ENCODE peak calls at places on chromosomes 11 and 22, in ten cellular contexts. K is foreskin fibroblast, Z is cardiac muscle cell, P is fibroblast of lung, G is stomach, U is GM06990, F is A549, I is mucosa of descending colon, R is BJ, M is AG09309. L is an unnamed sample.

GRCh38 chr11:46541593-46542371 is 52.0 kb downstream of the AMBRA1 start:
- DNase-seq in Z (no peak), I (peak; percentile 85), M (no peak), U (no peak), G (peak; percentile 95), K (no peak), F (peak; percentile 42), P (no peak), R (no peak), L (no peak)

GRCh38 chr22:29912605-29913398 is 29.8 kb downstream of the MTMR3 start:
- DNase-seq in U (no peak), P (peak; percentile 97), F (peak; percentile 24), R (peak; percentile 26), Z (no peak), M (peak; percentile 82), G (no peak), I (no peak), K (peak; percentile 76), L (peak; percentile 84)

GRCh38 chr22:25746012-25746373 is 4.0 kb downstream of the MYO18B start:
- DNase-seq in U (no peak), M (peak; percentile 42), R (no peak), F (no peak), P (peak; percentile 76), I (no peak), Z (no peak), G (no peak), K (peak; percentile 47), L (no peak)

GRCh38 chr11:1326435-1327063 is 17.1 kb upstream of the TOLLIP start:
- DNase-seq in M (no peak), U (no peak), R (no peak), G (no peak), F (no peak), Z (no peak), P (no peak), I (no peak), K (peak; percentile 62), L (no peak)

GRCh38 chr22:48886604-48887393 is 940.9 kb downstream of the BRD1 start:
- DNase-seq in P (no peak), M (no peak), G (no peak), R (no peak), F (no peak), K (no peak), Z (no peak), I (no peak), U (no peak), L (no peak)

GRCh38 chr11:57321996-57322880 is 2.5 kb downstream of the TNKS1BP1 start:
- DNase-seq in I (peak; percentile 86), F (peak; percentile 95), K (peak; percentile 97), G (peak; percentile 88), M (peak; percentile 95), P (peak; percentile 98), U (no peak), Z (peak; percentile 62), R (peak; percentile 98), L (peak; percentile 94)

GRCh38 chr11:9972917-9973504 is 309.1 kb downstream of the SWAP70 start:
- DNase-seq in I (no peak), Z (peak; percentile 38), K (peak; percentile 59), F (peak; percentile 63), P (peak; percentile 39), G (no peak), M (peak; percentile 40), R (no peak), U (no peak), L (peak; percentile 56)

GRCh38 chr11:129308241-129308865 is 67.3 kb upstream of the BARX2 start:
- DNase-seq in R (no peak), K (no peak), I (no peak), P (no peak), U (no peak), Z (no peak), G (no peak), F (no peak), M (no peak), L (no peak)

GRCh38 chr11:125165111-125165663 is 636 bp downstream of the PKNOX2 start:
- DNase-seq in K (peak; percentile 23), M (no peak), G (peak; percentile 44), U (no peak), P (peak; percentile 54), I (peak; percentile 32), Z (peak; percentile 66), F (no peak), R (no peak), L (no peak)

GRCh38 chr11:125164422-125165110 is at the start of gene PKNOX2:
- DNase-seq in K (peak; percentile 37), U (no peak), Z (peak; percentile 90), I (peak; percentile 74), G (peak; percentile 73), F (peak; percentile 41), R (no peak), P (peak; percentile 79), M (no peak), L (no peak)

GRCh38 chr11:125162743-125163142 is 1.8 kb upstream of the PKNOX2 start:
- DNase-seq in F (no peak), G (no peak), I (no peak), P (no peak), M (no peak), Z (peak; percentile 86), K (no peak), R (no peak), U (no peak), L (no peak)

GRCh38 chr11:125163431-125164011 is 1.0 kb upstream of the PKNOX2 start:
- DNase-seq in I (no peak), Z (no peak), G (no peak), R (no peak), U (no peak), P (no peak), F (no peak), M (no peak), K (no peak), L (no peak)

GRCh38 chr11:125164091-125164421 is 495 bp upstream of the PKNOX2 start:
- DNase-seq in M (no peak), R (no peak), U (no peak), F (no peak), P (no peak), I (no peak), G (no peak), K (no peak), Z (no peak), L (no peak)
- TF ChIP-seq CTCF in M (no peak), R (no peak), U (no peak), F (no peak), P (no peak), I (no peak), G (no peak), K (no peak), Z (no peak), L (no peak)

DNA sequence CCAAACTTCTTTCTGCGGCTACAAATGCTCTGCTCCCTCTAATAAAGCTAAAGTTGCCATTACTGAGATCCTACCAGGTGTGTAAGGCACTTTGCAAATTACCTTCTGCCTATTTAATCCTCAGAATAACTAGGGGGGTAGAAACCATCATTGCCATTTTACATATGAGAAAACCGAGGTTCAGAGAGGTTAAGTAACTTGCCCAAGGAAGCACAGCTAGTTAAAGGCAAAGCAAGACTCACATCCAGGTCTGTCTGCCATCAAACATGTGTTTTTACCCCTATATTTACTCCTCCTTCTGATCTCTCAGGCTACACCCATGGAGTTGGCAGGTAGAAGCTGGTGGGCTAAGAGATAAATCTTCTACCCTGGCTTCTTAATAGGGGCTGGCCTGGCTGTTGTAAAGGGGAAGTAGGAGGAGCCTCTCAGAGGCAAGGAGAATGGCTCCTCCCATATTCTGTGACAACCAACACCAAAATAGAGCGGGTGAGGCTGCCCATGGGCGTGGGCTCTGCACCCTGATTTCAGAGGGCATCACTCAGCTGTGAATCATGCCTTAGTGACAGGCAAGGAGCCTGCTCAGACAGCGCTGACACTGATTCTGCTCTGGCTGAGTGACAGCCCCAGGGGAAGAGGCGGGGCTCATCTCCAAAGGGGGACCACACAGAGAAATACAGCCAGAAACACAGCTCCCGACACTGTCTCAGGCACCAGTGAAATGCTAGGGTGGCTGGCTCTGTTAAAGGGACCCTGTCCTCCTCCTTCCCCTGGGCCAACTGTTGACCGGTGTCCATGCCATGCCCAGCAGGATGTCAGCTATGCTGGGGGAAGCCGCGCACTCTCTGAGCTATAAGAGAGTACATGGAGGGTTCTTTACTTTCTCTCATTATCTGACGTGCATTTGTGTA is 106.8 kb downstream of the ABTB2 start:
- DNase-seq in K (no peak), I (peak; percentile 48), Z (no peak), G (peak; percentile 35), F (peak; percentile 69), P (peak; percentile 52), M (no peak), U (peak; percentile 31), R (no peak), L (no peak)
- H3K4me3 ChIP-seq in K (peak overlapping the region; percentile 26), I (no peak overlapping the region), Z (no peak overlapping the region), G (peak overlapping the region; percentile 28), F (no peak overlapping the region), P (no peak overlapping the region), M (peak overlapping the region; percentile 26), U (peak overlapping the region; percentile 23), R (no peak overlapping the region), L (no peak overlapping the region)

GRCh38 chr22:37569009-37569920 is 9.0 kb downstream of the CDC42EP1 start:
- DNase-seq in F (no peak), R (no peak), P (no peak), G (peak; percentile 93), K (no peak), U (no peak), Z (no peak), I (peak; percentile 89), M (no peak), L (no peak)
- TF ChIP-seq CTCF in F (no peak), R (no peak), P (no peak), G (no peak), K (no peak), U (no peak), Z (no peak), I (no peak), M (no peak), L (no peak)

DNA sequence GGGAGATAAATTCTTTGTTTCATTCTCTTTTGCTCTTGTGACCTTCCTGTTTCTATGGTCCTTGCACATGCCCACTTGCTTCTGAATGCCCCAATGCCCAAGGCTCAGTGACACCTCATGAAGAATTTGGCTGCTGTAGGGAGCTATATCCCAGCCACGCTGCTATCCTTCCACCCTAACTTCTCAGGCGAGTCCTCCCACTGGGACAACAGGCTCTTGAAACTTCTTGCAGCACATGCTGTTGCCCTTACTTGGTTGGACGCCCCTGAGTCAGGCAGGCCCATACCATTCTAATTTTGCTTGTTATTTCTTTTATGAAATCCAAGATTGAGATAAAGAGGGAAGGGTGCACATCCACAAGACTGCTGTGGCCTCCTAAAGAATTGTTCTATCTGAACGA is 57.6 kb upstream of the BLID start:
- DNase-seq in P (no peak), U (no peak), I (no peak), R (no peak), M (no peak), F (no peak), Z (no peak), G (no peak), K (no peak), L (no peak)
- H3K4me3 ChIP-seq in P (no peak overlapping the region), U (no peak overlapping the region), I (no peak overlapping the region), R (no peak overlapping the region), M (no peak overlapping the region), F (no peak overlapping the region), Z (no peak overlapping the region), G (no peak overlapping the region), K (no peak overlapping the region), L (no peak overlapping the region)

GRCh38 chr11:64059339-64060176 is 23.8 kb downstream of the FLRT1 start:
- DNase-seq in U (no peak), I (no peak), M (no peak), G (no peak), Z (no peak), P (no peak), R (no peak), F (no peak), K (no peak), L (no peak)
- TF ChIP-seq CTCF in U (no peak), I (no peak), M (no peak), G (no peak), Z (no peak), P (no peak), R (no peak), F (no peak), K (no peak), L (no peak)